ENCODE peak calls at places on chromosome 2, in six cellular contexts. J is IMR-90, R is fibroblast of lung, T is OCI-LY7, G is gastrocnemius medialis, Q is stomach. X is an unnamed sample. For H3K36me3, the result is how much of the 10 kb centered on the place peaks cover.

GRCh38 chr2:79860233-79861058 is 347.6 kb downstream of the CTNNA2 start:
- DNase-seq in J (peak), T (peak), G (no peak), R (peak), Q (no peak), X (no peak)

GRCh38 chr2:3242747-3243369 is 134.8 kb downstream of the EIPR1 start:
- DNase-seq in Q (no peak), G (no peak), T (no peak), J (peak), R (peak), X (no peak)

GRCh38 chr2:100606740-100607343 is 44.0 kb downstream of the PDCL3 start:
- DNase-seq in J (peak), T (peak), R (peak), G (no peak), Q (no peak), X (no peak)

GRCh38 chr2:28626891-28627421 is 124.7 kb upstream of the PPP1CB start:
- DNase-seq in J (peak), G (peak), T (no peak), Q (no peak), R (peak), X (no peak)

GRCh38 chr2:118989481-118989880 is 47.5 kb downstream of the MARCO start:
- DNase-seq in R (no peak), T (no peak), J (no peak), G (no peak), Q (peak), X (no peak)

GRCh38 chr2:157758586-157758985 is 117.5 kb downstream of the ACVR1 start:
- DNase-seq in Q (no peak), R (no peak), T (no peak), J (no peak), G (no peak), X (no peak)

GRCh38 chr2:207334631-207335371 is 169.1 kb upstream of the KLF7 start:
- DNase-seq in R (peak), G (peak), J (peak), T (no peak), Q (peak), X (no peak)

GRCh38 chr2:32262105-32262504 is 2.6 kb downstream of the NLRC4 start:
- DNase-seq in R (no peak), T (no peak), J (no peak), Q (no peak), G (no peak), X (no peak)

GRCh38 chr2:143823856-143824255 is 694.6 kb downstream of the ARHGAP15 start:
- DNase-seq in G (no peak), R (no peak), T (no peak), J (no peak), Q (no peak), X (no peak)

GRCh38 chr2:120612931-120613330 is 122.7 kb upstream of the GLI2 start:
- DNase-seq in G (no peak), Q (no peak), T (no peak), J (no peak), R (no peak), X (no peak)

GRCh38 chr2:19312949-19313348 is 45.5 kb downstream of the OSR1 start:
- DNase-seq in J (peak), G (no peak), T (peak), Q (peak), R (peak), X (peak)
- TF ChIP-seq CTCF in J (peak), G (no peak), T (peak), Q (no peak), R (peak), X (no peak)

DNA sequence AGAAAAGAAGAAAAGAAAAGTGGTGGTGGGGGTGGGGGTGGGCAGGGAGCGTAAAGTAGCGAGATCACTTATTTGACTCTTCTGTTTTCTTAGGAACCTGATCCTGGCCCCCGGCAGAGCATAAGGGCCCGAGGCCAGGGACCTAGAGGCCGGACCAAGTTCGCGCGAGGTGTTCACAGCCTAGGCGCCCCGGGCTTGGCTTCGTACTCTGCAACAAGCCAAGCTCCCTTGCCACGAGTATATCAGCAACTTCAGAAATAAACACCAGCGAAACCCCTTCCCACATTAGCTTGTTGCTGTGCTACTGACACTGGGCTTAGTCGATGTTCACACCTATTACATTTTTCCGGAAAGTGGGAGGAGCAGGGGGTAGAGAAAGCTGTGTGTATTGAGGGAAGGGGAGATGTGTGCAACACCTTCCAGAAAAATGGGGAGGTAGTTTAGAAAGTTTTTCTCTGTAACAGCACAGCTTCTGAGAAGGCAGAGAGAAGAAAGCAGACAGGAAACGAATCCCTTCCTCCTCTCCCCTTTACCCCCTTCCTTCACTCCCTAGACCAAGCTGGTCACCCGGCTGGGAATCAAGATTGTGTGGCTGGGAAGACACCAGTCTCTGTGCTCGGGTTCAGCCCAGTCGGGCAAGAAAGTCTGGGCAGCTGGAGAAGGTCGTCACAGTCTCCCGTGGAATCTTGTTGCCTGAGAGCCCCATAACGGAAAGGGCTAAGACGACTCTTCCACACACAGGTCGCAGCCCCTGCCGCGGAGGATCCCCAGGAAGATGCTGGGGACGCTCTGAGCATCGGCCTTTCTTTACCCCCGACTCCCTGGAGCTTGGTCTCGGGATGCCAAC is 12.0 kb upstream of the SATB2 start:
- DNase-seq in G (no peak), Q (no peak), J (no peak), R (no peak), T (no peak), X (no peak)
- H3K4me3 ChIP-seq in G (peak), Q (peak), J (no peak), R (no peak), T (no peak), X (no peak)

DNA sequence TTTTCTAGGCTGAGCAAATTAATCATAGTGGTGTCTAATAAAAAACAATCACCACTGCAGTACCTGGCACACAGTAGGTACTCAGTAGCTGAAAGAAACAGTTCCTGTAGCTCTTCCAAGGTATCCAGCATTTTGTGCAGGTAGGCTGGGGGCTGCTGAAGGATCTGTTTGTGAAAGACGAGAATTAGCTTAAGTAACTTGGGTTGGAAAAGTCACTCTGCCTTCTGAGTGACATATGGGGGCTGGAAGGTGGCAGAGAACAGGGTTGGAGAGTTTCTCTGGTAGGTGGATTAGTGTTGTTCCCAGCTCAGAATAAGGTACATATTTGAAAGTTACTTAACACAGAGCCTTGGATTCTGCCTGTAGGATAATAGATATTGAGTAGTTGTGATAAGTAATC is 72.8 kb downstream of the FMNL2 start:
- DNase-seq in Q (no peak), J (no peak), G (no peak), R (no peak), T (no peak), X (no peak)
- H3K36me3 ChIP-seq in Q (under half), J (under half), G (under half), R (under half), T (under half), X (under half)

GRCh38 chr2:6353669-6354068 is 512.0 kb downstream of the CMPK2 start:
- DNase-seq in T (peak), R (no peak), G (no peak), J (no peak), Q (no peak), X (no peak)

GRCh38 chr2:6352247-6352646 is 513.5 kb downstream of the CMPK2 start:
- DNase-seq in R (no peak), G (no peak), T (peak), J (no peak), Q (no peak), X (no peak)

GRCh38 chr2:6356127-6356761 is 509.5 kb downstream of the CMPK2 start:
- DNase-seq in G (no peak), J (no peak), Q (no peak), R (no peak), T (peak), X (no peak)

GRCh38 chr2:6352906-6353515 is 512.7 kb downstream of the CMPK2 start:
- DNase-seq in Q (peak), T (peak), J (peak), G (no peak), R (peak), X (peak)

DNA sequence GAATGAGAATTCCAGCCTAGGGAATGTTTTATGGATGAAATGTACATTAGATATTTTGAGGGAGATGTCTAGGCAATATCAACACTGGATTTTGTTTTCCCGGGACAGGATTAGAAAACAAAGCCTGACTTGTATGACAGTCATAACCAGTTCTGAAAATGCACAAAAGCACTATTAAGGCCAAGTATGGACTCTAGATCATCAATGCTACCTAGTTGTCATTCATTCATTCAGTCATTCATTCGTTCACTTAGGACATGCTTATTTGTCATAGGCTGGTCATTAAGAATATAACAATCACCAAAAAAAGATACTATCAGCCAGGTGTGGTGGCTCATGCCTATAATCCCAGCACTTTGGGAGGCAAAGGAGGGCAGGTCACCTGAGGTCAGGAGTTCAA is 511.2 kb downstream of the CMPK2 start:
- DNase-seq in Q (no peak), R (no peak), J (no peak), T (no peak), G (no peak), X (no peak)
- TF ChIP-seq CTCF in Q (no peak), R (no peak), J (no peak), T (no peak), G (no peak), X (no peak)

GRCh38 chr2:174343343-174343637 is 8.5 kb downstream of the SP9 start:
- DNase-seq in G (no peak), R (no peak), Q (no peak), T (no peak), J (no peak), X (no peak)
- H3K4me3 ChIP-seq in G (no peak), R (no peak), Q (no peak), T (peak), J (no peak), X (no peak)

GRCh38 chr2:233446616-233447305 is 92.5 kb downstream of the DGKD start:
- DNase-seq in T (no peak), R (no peak), Q (no peak), G (no peak), J (no peak), X (peak)
- H3K36me3 ChIP-seq in T (half or more), R (under half), Q (half or more), G (under half), J (under half), X (under half)

X was measured in Caco-2.